ENCODE peak calls at places on chromosomes 2 and 18, in seven cellular contexts. Q is K562, Z is HCT116, S is H1, M is SK-N-SH, A is HepG2, O is GM12878. H is an unnamed sample.

GRCh38 chr2:183027443-183027842 is 10.8 kb downstream of the NCKAP1 start:
- DNase-seq in S (no peak), Q (no peak), Z (no peak), M (no peak), O (no peak), A (no peak), H (no peak)

GRCh38 chr2:42195559-42195958 is 26.4 kb downstream of the EML4 start:
- DNase-seq in Q (no peak), A (peak; percentile 88), Z (peak; percentile 41), S (no peak), M (no peak), O (no peak), H (no peak)

GRCh38 chr2:159516241-159516758 is 100.0 kb downstream of the BAZ2B start:
- DNase-seq in O (peak; percentile 45), M (peak; percentile 49), Z (peak; percentile 78), Q (peak; percentile 20), A (peak; percentile 35), S (no peak), H (peak; percentile 17)

GRCh38 chr2:26852405-26853348 is 4.7 kb downstream of the DPYSL5 start:
- DNase-seq in O (no peak), A (no peak), M (peak; percentile 81), Q (no peak), Z (no peak), S (no peak), H (no peak)

GRCh38 chr18:4961121-4961909 is 235.7 kb downstream of the AKAIN1 start:
- DNase-seq in O (no peak), Q (no peak), M (no peak), S (no peak), Z (no peak), A (no peak), H (no peak)

GRCh38 chr2:215711484-215712034 is 275.7 kb upstream of the FN1 start:
- DNase-seq in S (no peak), M (no peak), A (peak; percentile 72), Z (no peak), O (no peak), Q (no peak), H (no peak)

GRCh38 chr2:160224060-160224459 is 24.0 kb upstream of the ITGB6 start:
- DNase-seq in Q (peak; percentile 26), A (peak; percentile 69), O (peak; percentile 67), S (no peak), M (no peak), Z (peak; percentile 84), H (no peak)

GRCh38 chr2:167388497-167388896 is 500.2 kb downstream of the XIRP2 start:
- DNase-seq in A (no peak), O (no peak), S (no peak), Q (no peak), M (no peak), Z (no peak), H (no peak)

GRCh38 chr2:44120428-44120827 is 48.2 kb upstream of the PPM1B start:
- DNase-seq in M (no peak), S (no peak), O (no peak), Z (no peak), A (no peak), Q (no peak), H (no peak)

GRCh38 chr2:42474765-42475454 is 18.9 kb downstream of the KCNG3 start:
- DNase-seq in Z (no peak), O (no peak), Q (no peak), M (no peak), S (peak; percentile 20), A (peak; percentile 39), H (no peak)

GRCh38 chr18:22826726-22827125 is 106.4 kb upstream of the RBBP8 start:
- DNase-seq in A (no peak), Q (no peak), Z (no peak), O (no peak), S (no peak), M (no peak), H (no peak)

DNA sequence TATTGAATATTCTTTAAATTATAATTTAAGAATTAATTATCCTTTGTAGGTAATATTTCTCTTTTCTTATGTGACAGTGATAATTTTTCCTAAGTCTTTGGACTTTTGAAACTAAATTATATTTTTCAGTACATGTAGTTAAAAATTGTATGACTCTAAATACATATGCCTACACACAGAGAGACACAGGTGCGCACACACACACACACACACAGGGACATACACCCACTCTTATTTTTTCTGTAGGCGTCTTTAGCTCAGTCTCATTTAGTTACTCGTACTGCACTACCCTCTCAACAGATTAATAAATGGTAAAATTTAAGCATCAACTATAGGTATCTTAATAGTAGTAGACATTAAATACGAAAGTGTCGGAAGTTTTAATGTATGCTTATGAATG is 56.1 kb downstream of the ZNF236 start:
- DNase-seq in S (no peak), Z (no peak), A (no peak), Q (no peak), O (no peak), M (no peak), H (no peak)
- TF ChIP-seq JUND in S (no peak), Z (no peak), A (no peak), Q (no peak), O (no peak), M (no peak), H (no peak)

GRCh38 chr2:144524190-144524957 is 4.5 kb upstream of the ZEB2 start:
- DNase-seq in M (peak; percentile 88), A (no peak), Q (peak; percentile 81), S (peak; percentile 83), Z (no peak), O (no peak), H (no peak)
- TF ChIP-seq JUND in M (no peak), A (no peak), Q (no peak), S (no peak), Z (no peak), O (no peak), H (no peak)

GRCh38 chr2:104857262-104858221 is 3.6 kb downstream of the POU3F3 start:
- DNase-seq in M (no peak), O (no peak), A (no peak), Q (no peak), Z (no peak), S (peak; percentile 68), H (no peak)

GRCh38 chr2:104854507-104855173 is 725 bp downstream of the POU3F3 start:
- DNase-seq in Z (no peak), O (no peak), Q (no peak), A (no peak), M (no peak), S (peak; percentile 67), H (no peak)

GRCh38 chr2:104855174-104856085 is 1.5 kb downstream of the POU3F3 start:
- DNase-seq in Z (no peak), S (peak; percentile 48), Q (no peak), O (no peak), A (no peak), M (peak; percentile 56), H (no peak)

GRCh38 chr2:104856973-104857261 is 3.0 kb downstream of the POU3F3 start:
- DNase-seq in Q (no peak), O (no peak), S (no peak), M (no peak), Z (no peak), A (no peak), H (no peak)

DNA sequence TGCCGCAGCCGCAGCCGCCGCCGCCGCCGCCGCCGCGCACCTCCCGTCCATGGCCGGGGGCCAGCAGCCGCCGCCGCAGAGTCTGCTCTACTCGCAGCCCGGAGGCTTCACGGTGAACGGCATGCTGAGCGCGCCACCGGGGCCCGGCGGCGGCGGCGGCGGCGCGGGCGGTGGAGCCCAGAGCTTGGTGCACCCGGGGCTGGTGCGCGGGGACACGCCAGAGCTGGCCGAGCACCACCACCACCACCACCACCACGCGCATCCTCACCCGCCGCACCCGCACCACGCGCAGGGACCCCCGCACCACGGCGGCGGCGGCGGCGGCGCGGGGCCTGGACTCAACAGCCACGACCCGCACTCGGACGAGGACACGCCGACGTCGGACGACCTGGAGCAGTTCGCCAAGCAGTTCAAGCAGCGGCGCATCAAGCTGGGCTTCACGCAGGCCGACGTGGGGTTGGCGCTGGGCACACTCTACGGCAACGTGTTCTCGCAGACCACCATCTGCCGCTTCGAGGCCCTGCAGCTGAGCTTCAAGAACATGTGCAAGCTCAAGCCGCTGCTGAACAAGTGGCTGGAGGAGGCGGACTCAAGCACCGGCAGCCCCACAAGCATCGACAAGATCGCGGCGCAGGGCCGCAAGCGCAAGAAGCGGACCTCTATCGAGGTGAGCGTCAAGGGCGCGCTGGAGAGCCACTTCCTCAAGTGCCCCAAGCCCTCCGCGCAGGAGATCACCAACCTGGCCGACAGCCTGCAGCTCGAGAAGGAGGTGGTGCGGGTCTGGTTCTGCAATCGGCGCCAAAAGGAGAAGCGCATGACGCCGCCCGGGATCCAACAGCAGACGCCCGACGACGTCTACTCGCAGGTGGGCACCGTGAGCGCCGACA is 2.4 kb downstream of the POU3F3 start:
- DNase-seq in M (peak; percentile 51), Z (no peak), O (no peak), Q (no peak), S (peak; percentile 76), A (no peak), H (no peak)
- TF ChIP-seq JUND in M (no peak), Z (no peak), O (no peak), Q (no peak), S (no peak), A (no peak), H (no peak)

GRCh38 chr18:48975221-48975816 is 24.6 kb upstream of the SMAD7 start:
- DNase-seq in S (peak; percentile 69), M (no peak), Q (no peak), A (no peak), O (no peak), Z (no peak), H (no peak)
- TF ChIP-seq JUND in S (no peak), M (no peak), Q (no peak), A (no peak), O (no peak), Z (no peak), H (no peak)

DNA sequence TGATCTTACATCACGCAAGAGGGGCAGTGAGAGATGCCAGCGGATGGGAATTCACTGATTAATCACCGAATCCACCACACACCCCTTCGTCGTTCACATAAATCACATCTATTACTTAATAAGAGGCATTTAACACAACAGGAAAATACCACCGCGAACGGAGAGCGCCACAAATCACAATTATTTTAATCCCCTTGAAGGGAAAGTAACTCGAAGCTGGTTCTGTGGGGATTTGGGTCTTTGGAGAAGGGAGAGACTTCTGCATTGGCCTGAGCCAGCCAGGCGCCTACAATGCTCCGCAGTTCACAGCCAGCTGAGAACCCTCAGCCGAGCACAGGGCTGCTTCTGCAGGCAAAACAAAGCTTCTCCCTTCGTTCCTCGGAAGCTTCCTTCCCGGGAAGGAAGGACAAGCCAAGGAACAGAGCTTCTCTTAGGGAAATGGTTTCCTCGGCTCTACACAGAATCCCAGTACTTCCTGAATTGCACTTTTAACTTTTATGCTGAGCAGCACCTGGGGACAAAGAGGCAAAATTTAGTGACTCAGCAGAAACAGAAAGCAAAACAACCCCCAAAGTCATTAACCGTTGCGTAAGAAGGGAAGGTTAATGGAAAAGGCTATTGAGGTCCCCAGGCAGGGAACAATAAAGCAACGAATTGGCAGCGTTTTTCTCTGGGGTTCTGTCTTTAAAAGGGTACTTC is at the start of gene LRP1B:
- DNase-seq in A (peak; percentile 37), M (peak; percentile 40), Q (no peak), Z (no peak), S (peak; percentile 52), O (no peak), H (peak; percentile 3)
- TF ChIP-seq JUND in A (no peak), M (no peak), Q (no peak), Z (no peak), S (no peak), O (no peak), H (no peak)

H was measured in T47D.